ENCODE peak calls at places on chromosomes 4 and X, in seven cellular contexts. One of them, this sample, is unnamed.

GRCh38 chrX:24215282-24215681 is 65.8 kb downstream of the ZFX start:
- DNase-seq in iris pigment epithelial cell: no peak
- DNase-seq in kidney: no peak
- DNase-seq in ACHN: no peak
- DNase-seq in T1000: no peak
- DNase-seq in occipital lobe: no peak
- DNase-seq in ovary: no peak
- DNase-seq in this sample: no peak

GRCh38 chr4:91116861-91117260 is 989.7 kb downstream of the CCSER1 start:
- DNase-seq in occipital lobe: no peak
- DNase-seq in kidney: no peak
- DNase-seq in T1000: no peak
- DNase-seq in ovary: no peak
- DNase-seq in ACHN: peak
- DNase-seq in iris pigment epithelial cell: peak
- DNase-seq in this sample: peak

GRCh38 chr4:179196511-179196910 is 1754.3 kb upstream of the AGA start:
- DNase-seq in ACHN: peak
- DNase-seq in T1000: no peak
- DNase-seq in occipital lobe: no peak
- DNase-seq in ovary: no peak
- DNase-seq in iris pigment epithelial cell: peak
- DNase-seq in kidney: no peak
- DNase-seq in this sample: peak

GRCh38 chrX:47514553-47515235 is 31.7 kb upstream of the ZNF41 start:
- DNase-seq in iris pigment epithelial cell: peak
- DNase-seq in ACHN: no peak
- DNase-seq in ovary: no peak
- DNase-seq in T1000: no peak
- DNase-seq in kidney: no peak
- DNase-seq in occipital lobe: no peak
- DNase-seq in this sample: no peak

GRCh38 chr4:185916683-185917082 is 104.7 kb upstream of the SORBS2 start:
- DNase-seq in ACHN: no peak
- DNase-seq in ovary: no peak
- DNase-seq in iris pigment epithelial cell: no peak
- DNase-seq in kidney: no peak
- DNase-seq in occipital lobe: no peak
- DNase-seq in T1000: no peak
- DNase-seq in this sample: no peak

GRCh38 chr4:177235026-177235425 is 74.6 kb upstream of the NEIL3 start:
- DNase-seq in ovary: no peak
- DNase-seq in kidney: no peak
- DNase-seq in T1000: no peak
- DNase-seq in iris pigment epithelial cell: peak
- DNase-seq in ACHN: no peak
- DNase-seq in occipital lobe: no peak
- DNase-seq in this sample: no peak

GRCh38 chr4:187887886-187888285 is 107.7 kb upstream of the ZFP42 start:
- DNase-seq in T1000: no peak
- DNase-seq in ovary: no peak
- DNase-seq in occipital lobe: no peak
- DNase-seq in iris pigment epithelial cell: no peak
- DNase-seq in ACHN: no peak
- DNase-seq in kidney: no peak
- DNase-seq in this sample: peak

GRCh38 chrX:24025741-24026402 is 1.1 kb downstream of the KLHL15 start:
- DNase-seq in ACHN: peak
- DNase-seq in occipital lobe: no peak
- DNase-seq in ovary: no peak
- DNase-seq in iris pigment epithelial cell: peak
- DNase-seq in kidney: peak
- DNase-seq in T1000: no peak
- DNase-seq in this sample: peak

GRCh38 chr4:19831644-19832285 is 419.9 kb upstream of the SLIT2 start:
- DNase-seq in occipital lobe: no peak
- DNase-seq in kidney: no peak
- DNase-seq in ACHN: no peak
- DNase-seq in T1000: no peak
- DNase-seq in ovary: no peak
- DNase-seq in iris pigment epithelial cell: peak
- DNase-seq in this sample: no peak

GRCh38 chr4:147772459-147772969 is 40.6 kb downstream of the ARHGAP10 start:
- DNase-seq in iris pigment epithelial cell: peak
- DNase-seq in ACHN: peak
- DNase-seq in ovary: no peak
- DNase-seq in occipital lobe: no peak
- DNase-seq in T1000: peak
- DNase-seq in kidney: no peak
- DNase-seq in this sample: peak

GRCh38 chr4:133160853-133161252 is 11.8 kb downstream of the PCDH10 start:
- DNase-seq in occipital lobe: no peak
- DNase-seq in iris pigment epithelial cell: no peak
- DNase-seq in ovary: no peak
- DNase-seq in kidney: no peak
- DNase-seq in T1000: no peak
- DNase-seq in ACHN: no peak
- DNase-seq in this sample: no peak

GRCh38 chrX:120302434-120302833 is 8.8 kb downstream of the TMEM255A start:
- DNase-seq in ACHN: peak
- DNase-seq in iris pigment epithelial cell: no peak
- DNase-seq in occipital lobe: no peak
- DNase-seq in T1000: no peak
- DNase-seq in kidney: no peak
- DNase-seq in ovary: no peak
- DNase-seq in this sample: peak

GRCh38 chr4:35952751-35953150 is 291.6 kb downstream of the ARAP2 start:
- DNase-seq in T1000: no peak
- DNase-seq in ovary: no peak
- DNase-seq in iris pigment epithelial cell: no peak
- DNase-seq in occipital lobe: no peak
- DNase-seq in ACHN: no peak
- DNase-seq in kidney: no peak
- DNase-seq in this sample: no peak

GRCh38 chr4:17469931-17470674 is 41.8 kb downstream of the QDPR start:
- DNase-seq in iris pigment epithelial cell: peak
- DNase-seq in occipital lobe: no peak
- DNase-seq in T1000: no peak
- DNase-seq in ovary: no peak
- DNase-seq in kidney: no peak
- DNase-seq in ACHN: no peak
- DNase-seq in this sample: no peak

GRCh38 chr4:82782626-82783025 is 16.0 kb downstream of the SCD5 start:
- DNase-seq in ovary: no peak
- DNase-seq in iris pigment epithelial cell: no peak
- DNase-seq in ACHN: no peak
- DNase-seq in kidney: no peak
- DNase-seq in occipital lobe: no peak
- DNase-seq in T1000: no peak
- DNase-seq in this sample: no peak

GRCh38 chr4:19375931-19376330 is 875.8 kb upstream of the SLIT2 start:
- DNase-seq in ovary: no peak
- DNase-seq in iris pigment epithelial cell: peak
- DNase-seq in ACHN: no peak
- DNase-seq in T1000: no peak
- DNase-seq in kidney: no peak
- DNase-seq in occipital lobe: no peak
- DNase-seq in this sample: no peak

GRCh38 chrX:10098235-10098819 is 58.4 kb upstream of the CLCN4 start:
- DNase-seq in T1000: no peak
- DNase-seq in occipital lobe: no peak
- DNase-seq in ovary: no peak
- DNase-seq in ACHN: no peak
- DNase-seq in iris pigment epithelial cell: no peak
- DNase-seq in kidney: no peak
- DNase-seq in this sample: no peak

GRCh38 chr4:119026662-119027444 is 108.8 kb upstream of the MYOZ2 start:
- DNase-seq in kidney: no peak
- DNase-seq in T1000: no peak
- DNase-seq in iris pigment epithelial cell: no peak
- DNase-seq in occipital lobe: no peak
- DNase-seq in ovary: peak
- DNase-seq in ACHN: no peak
- DNase-seq in this sample: no peak

GRCh38 chr4:20735931-20736330 is 35.7 kb downstream of the PACRGL start:
- DNase-seq in kidney: no peak
- DNase-seq in ACHN: no peak
- DNase-seq in ovary: no peak
- DNase-seq in T1000: no peak
- DNase-seq in iris pigment epithelial cell: no peak
- DNase-seq in occipital lobe: no peak
- DNase-seq in this sample: no peak

GRCh38 chr4:175833574-175834350 is 21.7 kb upstream of the GPM6A start:
- DNase-seq in occipital lobe: peak
- DNase-seq in T1000: no peak
- DNase-seq in ACHN: no peak
- DNase-seq in kidney: no peak
- DNase-seq in iris pigment epithelial cell: no peak
- DNase-seq in ovary: no peak
- DNase-seq in this sample: no peak

GRCh38 chrX:40176979-40177430 is 79.2 kb upstream of the BCOR start:
- DNase-seq in ovary: peak
- DNase-seq in iris pigment epithelial cell: peak
- DNase-seq in ACHN: peak
- DNase-seq in occipital lobe: peak
- DNase-seq in kidney: peak
- DNase-seq in T1000: no peak
- DNase-seq in this sample: no peak

GRCh38 chr4:181008164-181008563 is 1235.0 kb upstream of the TENM3 start:
- DNase-seq in occipital lobe: no peak
- DNase-seq in kidney: no peak
- DNase-seq in ACHN: peak
- DNase-seq in T1000: no peak
- DNase-seq in iris pigment epithelial cell: peak
- DNase-seq in ovary: no peak
- DNase-seq in this sample: no peak

GRCh38 chr4:146371812-146372211 is 149.9 kb downstream of the SLC10A7 start:
- DNase-seq in kidney: no peak
- DNase-seq in T1000: no peak
- DNase-seq in occipital lobe: no peak
- DNase-seq in iris pigment epithelial cell: peak
- DNase-seq in ovary: no peak
- DNase-seq in ACHN: no peak
- DNase-seq in this sample: no peak

GRCh38 chr4:176259330-176260090 is 9.5 kb downstream of the ASB5 start:
- DNase-seq in ACHN: peak
- DNase-seq in kidney: no peak
- DNase-seq in ovary: no peak
- DNase-seq in T1000: no peak
- DNase-seq in occipital lobe: no peak
- DNase-seq in iris pigment epithelial cell: peak
- DNase-seq in this sample: no peak

GRCh38 chr4:19614171-19614570 is 637.5 kb upstream of the SLIT2 start:
- DNase-seq in iris pigment epithelial cell: peak
- DNase-seq in occipital lobe: no peak
- DNase-seq in kidney: no peak
- DNase-seq in T1000: no peak
- DNase-seq in ACHN: no peak
- DNase-seq in ovary: no peak
- DNase-seq in this sample: no peak

GRCh38 chr4:95675623-95676022 is 126.8 kb upstream of the UNC5C start:
- DNase-seq in T1000: no peak
- DNase-seq in iris pigment epithelial cell: no peak
- DNase-seq in kidney: no peak
- DNase-seq in ovary: no peak
- DNase-seq in occipital lobe: no peak
- DNase-seq in ACHN: no peak
- DNase-seq in this sample: no peak

GRCh38 chr4:165472943-165473676 is 94.3 kb downstream of the CPE start:
- DNase-seq in kidney: no peak
- DNase-seq in ovary: no peak
- DNase-seq in iris pigment epithelial cell: no peak
- DNase-seq in T1000: no peak
- DNase-seq in ACHN: no peak
- DNase-seq in occipital lobe: no peak
- DNase-seq in this sample: peak

GRCh38 chrX:8927066-8927465 is 106.9 kb downstream of the FAM9B start:
- DNase-seq in iris pigment epithelial cell: no peak
- DNase-seq in occipital lobe: no peak
- DNase-seq in ACHN: no peak
- DNase-seq in kidney: no peak
- DNase-seq in T1000: no peak
- DNase-seq in ovary: no peak
- DNase-seq in this sample: no peak

GRCh38 chr4:147928400-147928799 is 196.5 kb downstream of the ARHGAP10 start:
- DNase-seq in kidney: no peak
- DNase-seq in occipital lobe: no peak
- DNase-seq in ovary: no peak
- DNase-seq in ACHN: no peak
- DNase-seq in iris pigment epithelial cell: peak
- DNase-seq in T1000: peak
- DNase-seq in this sample: no peak

GRCh38 chr4:169337510-169337909 is 66.8 kb upstream of the SH3RF1 start:
- DNase-seq in ovary: no peak
- DNase-seq in occipital lobe: no peak
- DNase-seq in T1000: no peak
- DNase-seq in kidney: no peak
- DNase-seq in ACHN: no peak
- DNase-seq in iris pigment epithelial cell: peak
- DNase-seq in this sample: no peak

This sample was measured in NCI-H82.